ENCODE peak calls at places on chromosomes 4 and X, in ten cellular contexts. D is psoas muscle, X is kidney, B is left lung, T is tibial artery, P is IMR-90, U is A549, J is left ventricle myocardium inferior, Y is esophagus squamous epithelium, H is right atrium auricular region. V is an unnamed sample.
A peak's percentile ranks its signal among the peaks of the same experiment; 100 is the strongest.

GRCh38 chr4:1051472-1051871 is 40.0 kb downstream of the FGFRL1 start:
- DNase-seq in D (no peak), X (no peak), B (no peak), T (no peak), P (no peak), U (no peak), J (no peak), Y (no peak), H (no peak), V (no peak)

GRCh38 chrX:123830309-123830708 is 29.5 kb upstream of the XIAP start:
- DNase-seq in D (no peak), X (peak; percentile 86), B (peak; percentile 56), T (no peak), P (no peak), U (peak; percentile 88), J (no peak), Y (no peak), H (no peak), V (peak; percentile 67)

GRCh38 chrX:20135956-20136355 is 5.7 kb downstream of the EIF1AX start:
- DNase-seq in D (no peak), X (no peak), B (no peak), T (no peak), P (no peak), U (no peak), J (no peak), Y (no peak), H (no peak), V (no peak)

GRCh38 chrX:100913111-100913510 is 15.6 kb downstream of the XKRX start:
- DNase-seq in D (no peak), X (no peak), B (no peak), T (no peak), P (no peak), U (no peak), J (no peak), Y (no peak), H (no peak), V (no peak)

GRCh38 chrX:43655151-43655676 is 885 bp upstream of the MAOA start:
- DNase-seq in D (peak; percentile 69), X (peak; percentile 79), B (peak; percentile 45), T (peak; percentile 70), P (peak; percentile 3), U (peak; percentile 26), J (peak; percentile 24), Y (no peak), H (peak; percentile 60), V (peak; percentile 63)

GRCh38 chrX:24900234-24900633 is 115.5 kb downstream of the ARX start:
- DNase-seq in D (no peak), X (no peak), B (no peak), T (no peak), P (no peak), U (no peak), J (no peak), Y (no peak), H (no peak), V (no peak)

GRCh38 chr4:1050486-1051213 is 39.2 kb downstream of the FGFRL1 start:
- DNase-seq in D (no peak), X (peak; percentile 69), B (no peak), T (peak; percentile 60), P (no peak), U (no peak), J (peak; percentile 7), Y (no peak), H (no peak), V (no peak)

GRCh38 chrX:3581609-3582108 is 131.8 kb downstream of the PRKX start:
- DNase-seq in D (no peak), X (no peak), B (no peak), T (no peak), P (no peak), U (no peak), J (no peak), Y (no peak), H (no peak), V (no peak)

GRCh38 chr4:79247695-79248394 is 78.0 kb downstream of the NAA11 start:
- DNase-seq in D (no peak), X (peak; percentile 41), B (no peak), T (no peak), P (no peak), U (no peak), J (no peak), Y (no peak), H (no peak), V (no peak)

GRCh38 chr4:48899950-48900349 is 6.6 kb downstream of the OCIAD2 start:
- DNase-seq in D (no peak), X (no peak), B (no peak), T (no peak), P (peak; percentile 19), U (no peak), J (no peak), Y (no peak), H (no peak), V (no peak)

GRCh38 chrX:1659664-1660461 is 45.0 kb downstream of the ASMT start:
- DNase-seq in D (no peak), X (no peak), B (no peak), T (peak; percentile 41), P (no peak), U (no peak), J (no peak), Y (no peak), H (no peak), V (no peak)

GRCh38 chr4:3328814-3329663 is 36.2 kb downstream of the RGS12 start:
- DNase-seq in D (no peak), X (no peak), B (no peak), T (peak; percentile 21), P (no peak), U (no peak), J (no peak), Y (no peak), H (peak; percentile 42), V (no peak)

GRCh38 chr4:2283199-2283711 is 21.3 kb upstream of the MXD4 start:
- DNase-seq in D (no peak), X (peak; percentile 3), B (no peak), T (no peak), P (no peak), U (no peak), J (no peak), Y (no peak), H (no peak), V (peak; percentile 2)

GRCh38 chr4:2277956-2278355 is 16.0 kb upstream of the MXD4 start:
- DNase-seq in D (no peak), X (peak; percentile 6), B (no peak), T (no peak), P (no peak), U (no peak), J (no peak), Y (no peak), H (no peak), V (no peak)

GRCh38 chr4:2281575-2282343 is 19.9 kb upstream of the MXD4 start:
- DNase-seq in D (no peak), X (peak; percentile 62), B (no peak), T (no peak), P (no peak), U (no peak), J (no peak), Y (no peak), H (no peak), V (no peak)

GRCh38 chr4:2284161-2284933 is 22.4 kb upstream of the MXD4 start:
- DNase-seq in D (no peak), X (peak; percentile 43), B (peak; percentile 18), T (no peak), P (no peak), U (no peak), J (peak; percentile 5), Y (no peak), H (no peak), V (peak; percentile 22)

DNA sequence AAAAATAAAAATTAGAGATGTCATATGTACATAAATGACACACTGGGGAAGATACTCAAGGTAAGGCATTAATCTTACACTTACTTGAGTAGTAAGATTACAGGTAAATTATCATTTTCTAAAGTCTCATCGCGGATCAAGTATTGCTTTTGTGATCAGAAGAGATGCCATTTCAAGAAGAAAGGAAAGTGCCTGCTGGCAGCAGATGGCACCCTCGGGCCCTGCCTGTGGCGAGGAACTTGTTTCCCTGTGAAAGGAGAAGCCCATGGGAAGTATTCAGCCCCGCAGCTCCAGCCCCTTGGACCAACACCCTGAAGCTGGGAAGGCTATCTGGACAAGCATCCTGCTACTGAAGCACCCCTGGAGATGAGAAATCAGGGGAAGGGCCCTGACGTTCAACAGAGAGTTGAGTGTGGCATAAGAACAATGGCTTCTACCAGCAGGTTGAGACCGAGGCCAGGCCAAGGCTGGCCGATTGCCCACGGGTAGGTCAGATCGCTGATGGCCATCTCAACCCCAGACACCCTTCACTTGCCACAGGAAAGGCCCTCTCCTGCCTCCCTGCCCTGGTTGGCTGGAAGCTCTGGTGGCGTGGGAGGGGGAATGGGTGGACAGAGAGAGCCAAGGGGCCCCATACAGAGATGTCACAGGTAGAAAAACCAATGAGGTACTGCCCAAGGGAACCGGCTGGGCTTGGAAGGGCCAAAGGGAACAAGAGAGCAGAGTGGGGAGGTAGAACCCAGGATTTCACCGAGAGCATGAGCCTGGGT is 18.8 kb upstream of the MXD4 start:
- DNase-seq in D (no peak), X (peak; percentile 37), B (no peak), T (no peak), P (no peak), U (no peak), J (no peak), Y (no peak), H (no peak), V (no peak)
- TF ChIP-seq CTCF in D (no peak), X (no peak), B (no peak), T (no peak), P (peak; percentile 23), U (peak; percentile 15), J (no peak), Y (no peak), H (no peak), V (no peak)

DNA sequence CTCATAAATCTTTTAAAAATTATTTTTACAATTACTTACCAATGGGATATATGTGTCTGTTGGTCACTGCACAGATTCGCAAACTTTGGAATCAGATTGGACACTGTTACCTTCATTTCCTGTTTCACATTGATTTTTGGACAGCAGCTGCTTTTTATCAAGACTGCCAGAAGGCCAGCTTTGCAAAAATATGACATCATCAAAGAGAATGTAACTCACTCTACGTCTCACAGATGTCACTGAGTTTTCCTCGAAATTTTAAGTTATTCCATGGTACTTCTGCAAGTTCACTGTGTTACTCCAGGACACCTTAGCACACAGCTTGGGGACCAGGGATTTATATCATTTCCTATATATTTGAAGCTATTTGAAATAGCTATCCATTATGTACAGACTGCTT is 31.8 kb upstream of the MAGEB2 start:
- DNase-seq in D (no peak), X (no peak), B (no peak), T (no peak), P (peak; percentile 1), U (no peak), J (no peak), Y (no peak), H (no peak), V (no peak)
- H3K4me1 ChIP-seq in D (no peaks in the 10 kb centered on the region), X (no peaks in the 10 kb centered on the region), B (no peaks in the 10 kb centered on the region), T (no peaks in the 10 kb centered on the region), P (no peaks in the 10 kb centered on the region), U (no peaks in the 10 kb centered on the region), J (no peaks in the 10 kb centered on the region), Y (no peaks in the 10 kb centered on the region), H (no peaks in the 10 kb centered on the region), V (no peaks in the 10 kb centered on the region)

GRCh38 chrX:39910651-39911050 is 187.1 kb downstream of the BCOR start:
- DNase-seq in D (no peak), X (no peak), B (no peak), T (no peak), P (no peak), U (no peak), J (no peak), Y (no peak), H (no peak), V (no peak)
- H3K27ac ChIP-seq in D (no peak overlapping the region), X (no peak overlapping the region), B (no peak overlapping the region), T (no peak overlapping the region), P (no peak overlapping the region), U (no peak overlapping the region), J (no peak overlapping the region), Y (no peak overlapping the region), H (no peak overlapping the region), V (no peak overlapping the region)

GRCh38 chrX:39953879-39954278 is 143.9 kb downstream of the BCOR start:
- DNase-seq in D (no peak), X (peak; percentile 90), B (peak; percentile 82), T (peak; percentile 81), P (peak; percentile 81), U (peak; percentile 88), J (peak; percentile 72), Y (no peak), H (no peak), V (peak; percentile 86)
- TF ChIP-seq CTCF in D (no peak), X (no peak), B (no peak), T (no peak), P (no peak), U (no peak), J (no peak), Y (no peak), H (no peak), V (no peak)

V was measured in lower lobe of right lung.